ENCODE peak calls at places on chromosomes 7 and 10, in seven cellular contexts. One of them, this sample, is unnamed.

GRCh38 chr10:86258940-86259339 is 107.7 kb downstream of the GRID1 start:
- DNase-seq in midbrain: no peak
- DNase-seq in activated naive CD4-positive, alpha-beta T cell: no peak
- DNase-seq in activated CD4-positive, alpha-beta T cell treated with anti-CD3 and anti-CD28 coated beads, Interleukin-2, amount 50 U/mL, for 24 hours: no peak
- DNase-seq in stimulated activated CD8-positive, alpha-beta memory T cell treated with anti-CD3 and anti-CD28 coated beads, Interleukin-4, amount 100 ng/mL, for 4 hours: no peak
- DNase-seq in iPS-NIHi11: peak
- DNase-seq in tibial nerve: no peak
- DNase-seq in this sample: no peak

GRCh38 chr7:112162161-112163020 is 43.8 kb downstream of the DOCK4 start:
- DNase-seq in iPS-NIHi11: peak
- DNase-seq in midbrain: peak
- DNase-seq in tibial nerve: no peak
- DNase-seq in activated CD4-positive, alpha-beta T cell treated with anti-CD3 and anti-CD28 coated beads, Interleukin-2, amount 50 U/mL, for 24 hours: no peak
- DNase-seq in activated naive CD4-positive, alpha-beta T cell: no peak
- DNase-seq in stimulated activated CD8-positive, alpha-beta memory T cell treated with anti-CD3 and anti-CD28 coated beads, Interleukin-4, amount 100 ng/mL, for 4 hours: no peak
- DNase-seq in this sample: no peak

GRCh38 chr10:52517017-52517416 is 202.9 kb downstream of the DKK1 start:
- DNase-seq in iPS-NIHi11: peak
- DNase-seq in activated naive CD4-positive, alpha-beta T cell: no peak
- DNase-seq in tibial nerve: no peak
- DNase-seq in stimulated activated CD8-positive, alpha-beta memory T cell treated with anti-CD3 and anti-CD28 coated beads, Interleukin-4, amount 100 ng/mL, for 4 hours: no peak
- DNase-seq in midbrain: no peak
- DNase-seq in activated CD4-positive, alpha-beta T cell treated with anti-CD3 and anti-CD28 coated beads, Interleukin-2, amount 50 U/mL, for 24 hours: no peak
- DNase-seq in this sample: no peak

GRCh38 chr10:14532473-14533251 is 201.9 kb upstream of the FRMD4A start:
- DNase-seq in stimulated activated CD8-positive, alpha-beta memory T cell treated with anti-CD3 and anti-CD28 coated beads, Interleukin-4, amount 100 ng/mL, for 4 hours: no peak
- DNase-seq in midbrain: no peak
- DNase-seq in iPS-NIHi11: no peak
- DNase-seq in activated naive CD4-positive, alpha-beta T cell: no peak
- DNase-seq in tibial nerve: no peak
- DNase-seq in activated CD4-positive, alpha-beta T cell treated with anti-CD3 and anti-CD28 coated beads, Interleukin-2, amount 50 U/mL, for 24 hours: no peak
- DNase-seq in this sample: no peak

GRCh38 chr7:11843113-11843765 is 11.2 kb upstream of the THSD7A start:
- DNase-seq in activated CD4-positive, alpha-beta T cell treated with anti-CD3 and anti-CD28 coated beads, Interleukin-2, amount 50 U/mL, for 24 hours: no peak
- DNase-seq in tibial nerve: no peak
- DNase-seq in iPS-NIHi11: no peak
- DNase-seq in midbrain: no peak
- DNase-seq in stimulated activated CD8-positive, alpha-beta memory T cell treated with anti-CD3 and anti-CD28 coated beads, Interleukin-4, amount 100 ng/mL, for 4 hours: no peak
- DNase-seq in activated naive CD4-positive, alpha-beta T cell: no peak
- DNase-seq in this sample: no peak

GRCh38 chr10:47356708-47357107 is 8.5 kb downstream of the RBP3 start:
- DNase-seq in activated naive CD4-positive, alpha-beta T cell: no peak
- DNase-seq in activated CD4-positive, alpha-beta T cell treated with anti-CD3 and anti-CD28 coated beads, Interleukin-2, amount 50 U/mL, for 24 hours: no peak
- DNase-seq in stimulated activated CD8-positive, alpha-beta memory T cell treated with anti-CD3 and anti-CD28 coated beads, Interleukin-4, amount 100 ng/mL, for 4 hours: no peak
- DNase-seq in tibial nerve: no peak
- DNase-seq in iPS-NIHi11: no peak
- DNase-seq in midbrain: no peak
- DNase-seq in this sample: no peak

GRCh38 chr7:139869886-139870285 is 40.8 kb downstream of the TBXAS1 start:
- DNase-seq in iPS-NIHi11: no peak
- DNase-seq in activated CD4-positive, alpha-beta T cell treated with anti-CD3 and anti-CD28 coated beads, Interleukin-2, amount 50 U/mL, for 24 hours: no peak
- DNase-seq in stimulated activated CD8-positive, alpha-beta memory T cell treated with anti-CD3 and anti-CD28 coated beads, Interleukin-4, amount 100 ng/mL, for 4 hours: no peak
- DNase-seq in tibial nerve: no peak
- DNase-seq in activated naive CD4-positive, alpha-beta T cell: no peak
- DNase-seq in midbrain: no peak
- DNase-seq in this sample: no peak

GRCh38 chr7:97011536-97012292 is 6.4 kb downstream of the DLX6 start:
- DNase-seq in activated naive CD4-positive, alpha-beta T cell: no peak
- DNase-seq in tibial nerve: no peak
- DNase-seq in iPS-NIHi11: no peak
- DNase-seq in midbrain: no peak
- DNase-seq in activated CD4-positive, alpha-beta T cell treated with anti-CD3 and anti-CD28 coated beads, Interleukin-2, amount 50 U/mL, for 24 hours: no peak
- DNase-seq in stimulated activated CD8-positive, alpha-beta memory T cell treated with anti-CD3 and anti-CD28 coated beads, Interleukin-4, amount 100 ng/mL, for 4 hours: no peak
- DNase-seq in this sample: no peak

GRCh38 chr7:265192-265997 is 24.6 kb upstream of the FOXL3 start:
- DNase-seq in activated naive CD4-positive, alpha-beta T cell: no peak
- DNase-seq in midbrain: no peak
- DNase-seq in iPS-NIHi11: peak
- DNase-seq in stimulated activated CD8-positive, alpha-beta memory T cell treated with anti-CD3 and anti-CD28 coated beads, Interleukin-4, amount 100 ng/mL, for 4 hours: no peak
- DNase-seq in tibial nerve: peak
- DNase-seq in activated CD4-positive, alpha-beta T cell treated with anti-CD3 and anti-CD28 coated beads, Interleukin-2, amount 50 U/mL, for 24 hours: no peak
- DNase-seq in this sample: no peak

GRCh38 chr7:51458693-51459092 is 142.1 kb upstream of the COBL start:
- DNase-seq in tibial nerve: no peak
- DNase-seq in iPS-NIHi11: no peak
- DNase-seq in activated naive CD4-positive, alpha-beta T cell: no peak
- DNase-seq in midbrain: no peak
- DNase-seq in activated CD4-positive, alpha-beta T cell treated with anti-CD3 and anti-CD28 coated beads, Interleukin-2, amount 50 U/mL, for 24 hours: no peak
- DNase-seq in stimulated activated CD8-positive, alpha-beta memory T cell treated with anti-CD3 and anti-CD28 coated beads, Interleukin-4, amount 100 ng/mL, for 4 hours: no peak
- DNase-seq in this sample: no peak

GRCh38 chr10:93916257-93917063 is 22.7 kb downstream of the SLC35G1 start:
- DNase-seq in activated naive CD4-positive, alpha-beta T cell: no peak
- DNase-seq in activated CD4-positive, alpha-beta T cell treated with anti-CD3 and anti-CD28 coated beads, Interleukin-2, amount 50 U/mL, for 24 hours: no peak
- DNase-seq in midbrain: peak
- DNase-seq in iPS-NIHi11: peak
- DNase-seq in tibial nerve: no peak
- DNase-seq in stimulated activated CD8-positive, alpha-beta memory T cell treated with anti-CD3 and anti-CD28 coated beads, Interleukin-4, amount 100 ng/mL, for 4 hours: no peak
- DNase-seq in this sample: no peak

GRCh38 chr10:78319841-78320240 is 286.2 kb downstream of the RPS24 start:
- DNase-seq in midbrain: no peak
- DNase-seq in activated CD4-positive, alpha-beta T cell treated with anti-CD3 and anti-CD28 coated beads, Interleukin-2, amount 50 U/mL, for 24 hours: no peak
- DNase-seq in stimulated activated CD8-positive, alpha-beta memory T cell treated with anti-CD3 and anti-CD28 coated beads, Interleukin-4, amount 100 ng/mL, for 4 hours: no peak
- DNase-seq in activated naive CD4-positive, alpha-beta T cell: no peak
- DNase-seq in tibial nerve: no peak
- DNase-seq in iPS-NIHi11: no peak
- DNase-seq in this sample: no peak

GRCh38 chr10:18214692-18215563 is 74.7 kb downstream of the CACNB2 start:
- DNase-seq in iPS-NIHi11: peak
- DNase-seq in midbrain: peak
- DNase-seq in activated CD4-positive, alpha-beta T cell treated with anti-CD3 and anti-CD28 coated beads, Interleukin-2, amount 50 U/mL, for 24 hours: no peak
- DNase-seq in activated naive CD4-positive, alpha-beta T cell: no peak
- DNase-seq in stimulated activated CD8-positive, alpha-beta memory T cell treated with anti-CD3 and anti-CD28 coated beads, Interleukin-4, amount 100 ng/mL, for 4 hours: no peak
- DNase-seq in tibial nerve: peak
- DNase-seq in this sample: no peak

GRCh38 chr7:129006636-129007414 is 48.1 kb downstream of the TNPO3 start:
- DNase-seq in activated CD4-positive, alpha-beta T cell treated with anti-CD3 and anti-CD28 coated beads, Interleukin-2, amount 50 U/mL, for 24 hours: no peak
- DNase-seq in iPS-NIHi11: no peak
- DNase-seq in midbrain: no peak
- DNase-seq in tibial nerve: no peak
- DNase-seq in activated naive CD4-positive, alpha-beta T cell: no peak
- DNase-seq in stimulated activated CD8-positive, alpha-beta memory T cell treated with anti-CD3 and anti-CD28 coated beads, Interleukin-4, amount 100 ng/mL, for 4 hours: no peak
- DNase-seq in this sample: no peak

GRCh38 chr7:37724732-37725131 is 41.2 kb downstream of the GPR141 start:
- DNase-seq in activated CD4-positive, alpha-beta T cell treated with anti-CD3 and anti-CD28 coated beads, Interleukin-2, amount 50 U/mL, for 24 hours: no peak
- DNase-seq in stimulated activated CD8-positive, alpha-beta memory T cell treated with anti-CD3 and anti-CD28 coated beads, Interleukin-4, amount 100 ng/mL, for 4 hours: no peak
- DNase-seq in midbrain: no peak
- DNase-seq in tibial nerve: no peak
- DNase-seq in activated naive CD4-positive, alpha-beta T cell: no peak
- DNase-seq in iPS-NIHi11: no peak
- DNase-seq in this sample: no peak

GRCh38 chr10:45061982-45062381 is 61.3 kb downstream of the ZNF22 start:
- DNase-seq in stimulated activated CD8-positive, alpha-beta memory T cell treated with anti-CD3 and anti-CD28 coated beads, Interleukin-4, amount 100 ng/mL, for 4 hours: no peak
- DNase-seq in iPS-NIHi11: no peak
- DNase-seq in activated CD4-positive, alpha-beta T cell treated with anti-CD3 and anti-CD28 coated beads, Interleukin-2, amount 50 U/mL, for 24 hours: no peak
- DNase-seq in activated naive CD4-positive, alpha-beta T cell: no peak
- DNase-seq in midbrain: no peak
- DNase-seq in tibial nerve: no peak
- DNase-seq in this sample: no peak